ENCODE peak calls at places on chromosome X, in seven cellular contexts. C is pancreas, D is mammary epithelial cell, G is stomach, Q is heart left ventricle, A is fibroblast of lung, I is HepG2. R is an unnamed sample.

GRCh38 chrX:17046478-17047097 is 100.1 kb downstream of the REPS2 start:
- DNase-seq in C (peak; percentile 72), D (peak; percentile 56), G (peak; percentile 73), Q (peak; percentile 45), A (peak; percentile 63), I (peak; percentile 41), R (no peak)

GRCh38 chrX:48560681-48561080 is 13.6 kb upstream of the RBM3 start:
- DNase-seq in C (no peak), D (no peak), G (no peak), Q (no peak), A (no peak), I (no peak), R (no peak)

GRCh38 chrX:95346854-95347253 is 1337.8 kb upstream of the DIAPH2 start:
- DNase-seq in C (no peak), D (peak; percentile 3), G (no peak), Q (no peak), A (peak; percentile 2), I (peak; percentile 0), R (no peak)

GRCh38 chrX:84160736-84161135 is 27.3 kb downstream of the RPS6KA6 start:
- DNase-seq in C (no peak), D (no peak), G (no peak), Q (no peak), A (peak; percentile 26), I (no peak), R (no peak)

GRCh38 chrX:75547137-75547536 is 24.3 kb upstream of the ZDHHC15 start:
- DNase-seq in C (no peak), D (no peak), G (no peak), Q (no peak), A (no peak), I (no peak), R (no peak)

GRCh38 chrX:151015684-151016083 is 32.5 kb downstream of the HMGB3 start:
- DNase-seq in C (no peak), D (no peak), G (no peak), Q (no peak), A (no peak), I (no peak), R (no peak)

GRCh38 chrX:49273181-49273727 is 3.7 kb downstream of the PPP1R3F start:
- DNase-seq in C (no peak), D (no peak), G (no peak), Q (no peak), A (no peak), I (no peak), R (no peak)

GRCh38 chrX:17377795-17378194 is 2.8 kb downstream of the NHS start:
- DNase-seq in C (no peak), D (peak; percentile 57), G (no peak), Q (no peak), A (peak; percentile 60), I (no peak), R (no peak)

GRCh38 chrX:110435191-110435590 is 76.5 kb downstream of the RTL9 start:
- DNase-seq in C (no peak), D (no peak), G (no peak), Q (no peak), A (no peak), I (no peak), R (no peak)

GRCh38 chrX:55135171-55135570 is 46.4 kb downstream of the PAGE2 start:
- DNase-seq in C (peak; percentile 48), D (peak; percentile 8), G (peak; percentile 48), Q (peak; percentile 19), A (peak; percentile 13), I (peak; percentile 39), R (no peak)

GRCh38 chrX:46979340-46979739 is 67.1 kb downstream of the JADE3 start:
- DNase-seq in C (no peak), D (peak; percentile 26), G (no peak), Q (no peak), A (peak; percentile 69), I (no peak), R (no peak)

GRCh38 chrX:17474892-17475291 is 99.9 kb downstream of the NHS start:
- DNase-seq in C (no peak), D (peak; percentile 57), G (no peak), Q (no peak), A (peak; percentile 84), I (no peak), R (peak; percentile 18)

GRCh38 chrX:72238721-72239475 is at the start of gene ERCC6L:
- DNase-seq in C (peak; percentile 91), D (peak; percentile 84), G (peak; percentile 90), Q (peak; percentile 87), A (peak; percentile 83), I (peak; percentile 70), R (peak; percentile 52)

GRCh38 chrX:51803833-51804232 is 60.6 kb downstream of the GSPT2 start:
- DNase-seq in C (no peak), D (no peak), G (no peak), Q (no peak), A (no peak), I (no peak), R (no peak)
- H3K4me3 ChIP-seq in C (no peak overlapping the region), D (peak overlapping the region; percentile 68), G (no peak overlapping the region), Q (peak overlapping the region; percentile 61), A (peak overlapping the region; percentile 57), I (no peak overlapping the region), R (peak overlapping the region; percentile 73)

DNA sequence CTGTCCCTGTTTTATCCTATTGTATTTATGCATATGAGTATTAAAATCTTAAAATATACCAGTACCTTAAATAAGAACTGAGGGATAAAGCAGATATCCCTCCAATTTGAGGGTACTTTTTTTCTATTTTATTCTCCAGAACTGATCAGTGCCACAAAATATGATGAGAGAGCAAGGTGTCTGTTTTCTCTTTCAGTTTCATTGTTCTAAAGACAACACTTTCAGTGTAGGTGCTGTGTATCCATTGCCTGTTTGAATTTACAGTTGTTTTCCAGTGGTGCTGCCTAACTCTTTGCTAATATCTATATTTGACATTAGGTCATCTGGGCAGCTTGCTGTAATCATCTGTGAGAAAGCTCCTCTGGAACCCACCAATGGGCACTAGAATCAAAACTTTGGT is 394.7 kb downstream of the IL1RAPL1 start:
- DNase-seq in C (no peak), D (no peak), G (no peak), Q (no peak), A (no peak), I (no peak), R (no peak)
- H3K27me3 ChIP-seq in C (no peaks in the 10 kb centered on the region), D (peaks cover 2% of the 10 kb centered on the region), G (no peaks in the 10 kb centered on the region), Q (no peaks in the 10 kb centered on the region), A (no peaks in the 10 kb centered on the region), I (no peaks in the 10 kb centered on the region), R (no peaks in the 10 kb centered on the region)

GRCh38 chrX:1407035-1407434 is 15.1 kb upstream of the SLC25A6 start:
- DNase-seq in C (no peak), D (no peak), G (no peak), Q (no peak), A (no peak), I (no peak), R (no peak)
- H3K36me3 ChIP-seq in C (no peaks in the 10 kb centered on the region), D (peaks cover 12% of the 10 kb centered on the region), G (peaks cover 78% of the 10 kb centered on the region), Q (peaks cover 7% of the 10 kb centered on the region), A (peaks cover 28% of the 10 kb centered on the region), I (peaks cover 52% of the 10 kb centered on the region), R (peaks cover 15% of the 10 kb centered on the region)

DNA sequence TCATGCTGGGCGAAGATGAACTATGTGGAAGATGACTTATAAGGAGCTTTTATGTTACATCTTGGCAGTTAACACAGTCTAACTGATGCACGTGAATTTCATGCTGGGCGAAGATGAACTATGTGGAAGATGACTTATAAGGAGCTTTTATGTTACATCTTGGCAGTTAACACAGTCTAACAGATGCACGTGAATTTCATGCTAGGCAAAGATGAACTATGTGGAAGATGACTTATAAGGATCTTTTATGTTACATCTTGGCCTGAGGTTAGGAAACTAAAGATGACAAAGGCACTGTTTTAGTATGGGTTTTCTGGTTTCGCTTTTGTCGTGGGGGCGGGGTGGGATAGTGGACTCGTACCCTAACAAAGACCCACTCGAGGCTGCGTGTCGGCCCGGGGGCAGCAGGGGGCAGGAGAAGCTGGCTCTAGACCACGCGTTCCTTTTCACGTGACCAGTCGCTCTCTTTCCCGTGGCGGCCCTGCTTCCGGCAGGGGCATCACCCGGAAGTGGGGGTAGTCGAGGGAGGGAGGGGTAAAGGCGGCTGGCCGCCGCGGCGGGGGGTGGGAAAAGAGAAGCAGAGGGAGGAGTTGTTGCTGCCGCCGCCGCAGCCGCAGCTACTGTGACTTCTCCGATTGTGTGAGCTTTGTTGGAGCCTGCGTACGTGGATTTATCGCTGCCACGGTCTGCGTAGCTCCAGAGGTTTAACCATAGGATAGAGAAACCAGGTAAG is at the start of gene ATP7A:
- DNase-seq in C (peak; percentile 88), D (peak; percentile 74), G (peak; percentile 88), Q (peak; percentile 89), A (peak; percentile 84), I (peak; percentile 84), R (peak; percentile 34)
- H3K4me3 ChIP-seq in C (no peak within 1 kb of the TSS), D (peak within 1 kb of the TSS; percentile 60), G (peak within 1 kb of the TSS; percentile 47), Q (peak within 1 kb of the TSS; percentile 65), A (peak within 1 kb of the TSS; percentile 71), I (peak within 1 kb of the TSS; percentile 73), R (peak within 1 kb of the TSS; percentile 55)

GRCh38 chrX:155314260-155314659 is 20.2 kb downstream of the CLIC2 start:
- DNase-seq in C (no peak), D (no peak), G (no peak), Q (no peak), A (no peak), I (no peak), R (no peak)

GRCh38 chrX:155313766-155314165 is 20.6 kb downstream of the CLIC2 start:
- DNase-seq in C (no peak), D (no peak), G (no peak), Q (no peak), A (no peak), I (no peak), R (no peak)
- H3K27me3 ChIP-seq in C (no peaks in the 10 kb centered on the region), D (no peaks in the 10 kb centered on the region), G (no peaks in the 10 kb centered on the region), Q (no peaks in the 10 kb centered on the region), A (no peaks in the 10 kb centered on the region), I (no peaks in the 10 kb centered on the region), R (no peaks in the 10 kb centered on the region)

GRCh38 chrX:136867096-136867491 is 13.4 kb downstream of the RBMX start:
- DNase-seq in C (no peak), D (no peak), G (no peak), Q (no peak), A (peak; percentile 10), I (no peak), R (no peak)
- H3K36me3 ChIP-seq in C (no peaks in the 10 kb centered on the region), D (peaks cover 18% of the 10 kb centered on the region), G (peaks cover 49% of the 10 kb centered on the region), Q (no peaks in the 10 kb centered on the region), A (no peaks in the 10 kb centered on the region), I (peaks cover 7% of the 10 kb centered on the region), R (no peaks in the 10 kb centered on the region)

GRCh38 chrX:115459883-115460564 is 101.0 kb upstream of the PLS3 start:
- DNase-seq in C (no peak), D (no peak), G (no peak), Q (no peak), A (peak; percentile 52), I (no peak), R (peak; percentile 2)
- H3K4me3 ChIP-seq in C (no peak overlapping the region), D (no peak overlapping the region), G (no peak overlapping the region), Q (no peak overlapping the region), A (no peak overlapping the region), I (no peak overlapping the region), R (no peak overlapping the region)

GRCh38 chrX:109384569-109385174 is 97.2 kb downstream of the GUCY2F start:
- DNase-seq in C (no peak), D (no peak), G (no peak), Q (peak; percentile 12), A (peak; percentile 5), I (no peak), R (no peak)
- H3K27me3 ChIP-seq in C (no peaks in the 10 kb centered on the region), D (peaks cover 8% of the 10 kb centered on the region), G (no peaks in the 10 kb centered on the region), Q (no peaks in the 10 kb centered on the region), A (no peaks in the 10 kb centered on the region), I (no peaks in the 10 kb centered on the region), R (no peaks in the 10 kb centered on the region)

R was measured in BJ.